ENCODE peak calls at places on chromosomes 11 and 22, in seven cellular contexts. E is CD4-positive, CD25-positive, alpha-beta regulatory T cell; V is left ventricle myocardium inferior; F is Panc1; U is GDM1; Y is SW480; S is caudate nucleus. R is an unnamed sample.

GRCh38 chr22:26585104-26585790 is 4.7 kb downstream of the TPST2 start:
- DNase-seq in E (no peak), V (peak; percentile 78), F (no peak), U (no peak), Y (no peak), S (no peak), R (peak; percentile 92)

GRCh38 chr22:46013460-46014416 is 36.8 kb upstream of the WNT7B start:
- DNase-seq in E (peak; percentile 59), V (peak; percentile 92), F (peak; percentile 72), U (peak; percentile 88), Y (peak; percentile 92), S (peak; percentile 85), R (peak; percentile 94)

GRCh38 chr11:1825039-1825740 is 9.6 kb upstream of the SYT8 start:
- DNase-seq in E (no peak), V (peak; percentile 50), F (no peak), U (no peak), Y (peak; percentile 39), S (no peak), R (peak; percentile 68)

GRCh38 chr11:8061555-8062428 is 19.2 kb upstream of the TUB start:
- DNase-seq in E (no peak), V (no peak), F (no peak), U (no peak), Y (no peak), S (no peak), R (peak; percentile 24)

GRCh38 chr11:1401656-1402221 is 12.0 kb downstream of the BRSK2 start:
- DNase-seq in E (no peak), V (peak; percentile 66), F (no peak), U (peak; percentile 33), Y (peak; percentile 25), S (peak; percentile 34), R (peak; percentile 85)

GRCh38 chr11:1498262-1498661 is 11.7 kb upstream of the MOB2 start:
- DNase-seq in E (no peak), V (no peak), F (no peak), U (no peak), Y (no peak), S (no peak), R (no peak)

GRCh38 chr11:123535401-123535800 is 105.3 kb downstream of the GRAMD1B start:
- DNase-seq in E (no peak), V (no peak), F (no peak), U (no peak), Y (no peak), S (no peak), R (no peak)

GRCh38 chr11:118914178-118914918 is 11.4 kb downstream of the BCL9L start:
- DNase-seq in E (peak; percentile 67), V (peak; percentile 46), F (no peak), U (no peak), Y (peak; percentile 95), S (peak; percentile 46), R (peak; percentile 56)

GRCh38 chr22:29004647-29005371 is 56.8 kb downstream of the C22orf31 start:
- DNase-seq in E (no peak), V (peak; percentile 43), F (no peak), U (no peak), Y (peak; percentile 97), S (peak; percentile 66), R (peak; percentile 60)

GRCh38 chr11:75625970-75626691 is 42.7 kb downstream of the MAP6 start:
- DNase-seq in E (no peak), V (no peak), F (no peak), U (no peak), Y (peak; percentile 28), S (no peak), R (no peak)

GRCh38 chr22:38218661-38219331 is 17.0 kb downstream of the MAFF start:
- DNase-seq in E (peak; percentile 21), V (peak; percentile 70), F (no peak), U (no peak), Y (peak; percentile 91), S (no peak), R (peak; percentile 81)

GRCh38 chr22:20573830-20574615 is 66.6 kb downstream of the MED15 start:
- DNase-seq in E (no peak), V (peak; percentile 4), F (no peak), U (no peak), Y (no peak), S (no peak), R (peak; percentile 18)

GRCh38 chr11:41225856-41226255 is 233.6 kb downstream of the LRRC4C start:
- DNase-seq in E (no peak), V (no peak), F (no peak), U (no peak), Y (no peak), S (no peak), R (no peak)